ENCODE peak calls at places on chromosomes 1 and 21, in eight cellular contexts. One of them, this sample, is unnamed.

GRCh38 chr1:22332795-22333499 is 118.7 kb upstream of the ZBTB40 start:
- DNase-seq in NB4: no peak
- DNase-seq in astrocyte of the hippocampus: no peak
- DNase-seq in activated naive CD4-positive, alpha-beta T cell treated with Interleukin-2 at 50 U/mL for 16 hours: no peak
- DNase-seq in NCI-H446 treated with DMSO at 0.1 percent for 48 hours: no peak
- DNase-seq in right cardiac atrium: no peak
- DNase-seq in NCI-H2029: no peak
- DNase-seq in cardiac muscle cell: no peak
- DNase-seq in this sample: no peak

GRCh38 chr21:44711327-44712202 is at the start of gene TSPEAR:
- DNase-seq in NB4: no peak
- DNase-seq in astrocyte of the hippocampus: no peak
- DNase-seq in activated naive CD4-positive, alpha-beta T cell treated with Interleukin-2 at 50 U/mL for 16 hours: no peak
- DNase-seq in NCI-H446 treated with DMSO at 0.1 percent for 48 hours: no peak
- DNase-seq in right cardiac atrium: peak; percentile 12
- DNase-seq in NCI-H2029: peak; percentile 73
- DNase-seq in cardiac muscle cell: peak; percentile 68
- DNase-seq in this sample: no peak

GRCh38 chr1:21939650-21940374 is 2.7 kb upstream of the HSPG2 start:
- DNase-seq in NB4: peak; percentile 61
- DNase-seq in astrocyte of the hippocampus: peak; percentile 98
- DNase-seq in activated naive CD4-positive, alpha-beta T cell treated with Interleukin-2 at 50 U/mL for 16 hours: no peak
- DNase-seq in NCI-H446 treated with DMSO at 0.1 percent for 48 hours: peak; percentile 16
- DNase-seq in right cardiac atrium: peak; percentile 94
- DNase-seq in NCI-H2029: peak; percentile 7
- DNase-seq in cardiac muscle cell: peak; percentile 79
- DNase-seq in this sample: no peak

GRCh38 chr1:185337221-185337620 is 20.2 kb upstream of the IVNS1ABP start:
- DNase-seq in NB4: peak; percentile 76
- DNase-seq in astrocyte of the hippocampus: peak; percentile 31
- DNase-seq in activated naive CD4-positive, alpha-beta T cell treated with Interleukin-2 at 50 U/mL for 16 hours: no peak
- DNase-seq in NCI-H446 treated with DMSO at 0.1 percent for 48 hours: no peak
- DNase-seq in right cardiac atrium: no peak
- DNase-seq in NCI-H2029: no peak
- DNase-seq in cardiac muscle cell: no peak
- DNase-seq in this sample: no peak

GRCh38 chr21:35529141-35529863 is 480.2 kb upstream of the RUNX1 start:
- DNase-seq in NB4: peak; percentile 45
- DNase-seq in astrocyte of the hippocampus: peak; percentile 18
- DNase-seq in activated naive CD4-positive, alpha-beta T cell treated with Interleukin-2 at 50 U/mL for 16 hours: no peak
- DNase-seq in NCI-H446 treated with DMSO at 0.1 percent for 48 hours: no peak
- DNase-seq in right cardiac atrium: no peak
- DNase-seq in NCI-H2029: peak; percentile 37
- DNase-seq in cardiac muscle cell: no peak
- DNase-seq in this sample: no peak

GRCh38 chr1:153348511-153349362 is at the start of gene PGLYRP4:
- DNase-seq in NB4: no peak
- DNase-seq in astrocyte of the hippocampus: no peak
- DNase-seq in activated naive CD4-positive, alpha-beta T cell treated with Interleukin-2 at 50 U/mL for 16 hours: no peak
- DNase-seq in NCI-H446 treated with DMSO at 0.1 percent for 48 hours: no peak
- DNase-seq in right cardiac atrium: no peak
- DNase-seq in NCI-H2029: no peak
- DNase-seq in cardiac muscle cell: no peak
- DNase-seq in this sample: no peak

GRCh38 chr1:209796733-209797025 is 9.3 kb downstream of the IRF6 start:
- DNase-seq in NB4: no peak
- DNase-seq in astrocyte of the hippocampus: no peak
- DNase-seq in activated naive CD4-positive, alpha-beta T cell treated with Interleukin-2 at 50 U/mL for 16 hours: no peak
- DNase-seq in NCI-H446 treated with DMSO at 0.1 percent for 48 hours: no peak
- DNase-seq in right cardiac atrium: no peak
- DNase-seq in NCI-H2029: no peak
- DNase-seq in cardiac muscle cell: no peak
- DNase-seq in this sample: no peak

GRCh38 chr1:42700006-42700405 is 17.8 kb downstream of the YBX1 start:
- DNase-seq in NB4: no peak
- DNase-seq in astrocyte of the hippocampus: no peak
- DNase-seq in activated naive CD4-positive, alpha-beta T cell treated with Interleukin-2 at 50 U/mL for 16 hours: no peak
- DNase-seq in NCI-H446 treated with DMSO at 0.1 percent for 48 hours: no peak
- DNase-seq in right cardiac atrium: no peak
- DNase-seq in NCI-H2029: no peak
- DNase-seq in cardiac muscle cell: no peak
- DNase-seq in this sample: no peak

GRCh38 chr1:116686175-116686574 is 18.6 kb upstream of the IGSF3 start:
- DNase-seq in NB4: no peak
- DNase-seq in astrocyte of the hippocampus: no peak
- DNase-seq in activated naive CD4-positive, alpha-beta T cell treated with Interleukin-2 at 50 U/mL for 16 hours: no peak
- DNase-seq in NCI-H446 treated with DMSO at 0.1 percent for 48 hours: no peak
- DNase-seq in right cardiac atrium: no peak
- DNase-seq in NCI-H2029: no peak
- DNase-seq in cardiac muscle cell: no peak
- DNase-seq in this sample: no peak

GRCh38 chr1:204250428-204251030 is 36.7 kb upstream of the GOLT1A start:
- DNase-seq in NB4: no peak
- DNase-seq in astrocyte of the hippocampus: no peak
- DNase-seq in activated naive CD4-positive, alpha-beta T cell treated with Interleukin-2 at 50 U/mL for 16 hours: no peak
- DNase-seq in NCI-H446 treated with DMSO at 0.1 percent for 48 hours: no peak
- DNase-seq in right cardiac atrium: no peak
- DNase-seq in NCI-H2029: no peak
- DNase-seq in cardiac muscle cell: no peak
- DNase-seq in this sample: no peak

GRCh38 chr1:206897175-206897574 is at the start of gene IL24:
- DNase-seq in NB4: no peak
- DNase-seq in astrocyte of the hippocampus: no peak
- DNase-seq in activated naive CD4-positive, alpha-beta T cell treated with Interleukin-2 at 50 U/mL for 16 hours: peak; percentile 59
- DNase-seq in NCI-H446 treated with DMSO at 0.1 percent for 48 hours: no peak
- DNase-seq in right cardiac atrium: no peak
- DNase-seq in NCI-H2029: no peak
- DNase-seq in cardiac muscle cell: no peak
- DNase-seq in this sample: peak; percentile 73

GRCh38 chr1:162291000-162291399 is 85.7 kb downstream of the SPATA46 start:
- DNase-seq in NB4: no peak
- DNase-seq in astrocyte of the hippocampus: no peak
- DNase-seq in activated naive CD4-positive, alpha-beta T cell treated with Interleukin-2 at 50 U/mL for 16 hours: no peak
- DNase-seq in NCI-H446 treated with DMSO at 0.1 percent for 48 hours: no peak
- DNase-seq in right cardiac atrium: no peak
- DNase-seq in NCI-H2029: no peak
- DNase-seq in cardiac muscle cell: no peak
- DNase-seq in this sample: no peak

GRCh38 chr1:211699059-211699458 is 23.6 kb upstream of the NEK2 start:
- DNase-seq in NB4: no peak
- DNase-seq in astrocyte of the hippocampus: no peak
- DNase-seq in activated naive CD4-positive, alpha-beta T cell treated with Interleukin-2 at 50 U/mL for 16 hours: no peak
- DNase-seq in NCI-H446 treated with DMSO at 0.1 percent for 48 hours: no peak
- DNase-seq in right cardiac atrium: no peak
- DNase-seq in NCI-H2029: no peak
- DNase-seq in cardiac muscle cell: no peak
- DNase-seq in this sample: no peak

GRCh38 chr21:44551290-44552015 is at the start of gene KRTAP10-2:
- DNase-seq in NB4: no peak
- DNase-seq in astrocyte of the hippocampus: no peak
- DNase-seq in activated naive CD4-positive, alpha-beta T cell treated with Interleukin-2 at 50 U/mL for 16 hours: no peak
- DNase-seq in NCI-H446 treated with DMSO at 0.1 percent for 48 hours: no peak
- DNase-seq in right cardiac atrium: peak; percentile 46
- DNase-seq in NCI-H2029: no peak
- DNase-seq in cardiac muscle cell: no peak
- DNase-seq in this sample: no peak

GRCh38 chr21:18298228-18298627 is 53.6 kb downstream of the CHODL start:
- DNase-seq in NB4: no peak
- DNase-seq in astrocyte of the hippocampus: no peak
- DNase-seq in activated naive CD4-positive, alpha-beta T cell treated with Interleukin-2 at 50 U/mL for 16 hours: no peak
- DNase-seq in NCI-H446 treated with DMSO at 0.1 percent for 48 hours: no peak
- DNase-seq in right cardiac atrium: no peak
- DNase-seq in NCI-H2029: no peak
- DNase-seq in cardiac muscle cell: no peak
- DNase-seq in this sample: no peak

GRCh38 chr1:165696625-165697100 is 1.7 kb downstream of the ALDH9A1 start:
- DNase-seq in NB4: peak; percentile 40
- DNase-seq in astrocyte of the hippocampus: peak; percentile 86
- DNase-seq in activated naive CD4-positive, alpha-beta T cell treated with Interleukin-2 at 50 U/mL for 16 hours: no peak
- DNase-seq in NCI-H446 treated with DMSO at 0.1 percent for 48 hours: peak; percentile 66
- DNase-seq in right cardiac atrium: no peak
- DNase-seq in NCI-H2029: no peak
- DNase-seq in cardiac muscle cell: no peak
- DNase-seq in this sample: no peak

GRCh38 chr21:31938330-31939301 is 65.8 kb downstream of the HUNK start:
- DNase-seq in NB4: no peak
- DNase-seq in astrocyte of the hippocampus: no peak
- DNase-seq in activated naive CD4-positive, alpha-beta T cell treated with Interleukin-2 at 50 U/mL for 16 hours: no peak
- DNase-seq in NCI-H446 treated with DMSO at 0.1 percent for 48 hours: no peak
- DNase-seq in right cardiac atrium: no peak
- DNase-seq in NCI-H2029: no peak
- DNase-seq in cardiac muscle cell: peak; percentile 21
- DNase-seq in this sample: no peak

GRCh38 chr1:83692524-83693336 is 306.2 kb downstream of the TTLL7 start:
- DNase-seq in NB4: no peak
- DNase-seq in astrocyte of the hippocampus: peak; percentile 73
- DNase-seq in activated naive CD4-positive, alpha-beta T cell treated with Interleukin-2 at 50 U/mL for 16 hours: no peak
- DNase-seq in NCI-H446 treated with DMSO at 0.1 percent for 48 hours: no peak
- DNase-seq in right cardiac atrium: no peak
- DNase-seq in NCI-H2029: peak; percentile 8
- DNase-seq in cardiac muscle cell: peak; percentile 63
- DNase-seq in this sample: no peak

GRCh38 chr1:159854101-159854692 is 8.3 kb downstream of the VSIG8 start:
- DNase-seq in NB4: peak; percentile 29
- DNase-seq in astrocyte of the hippocampus: peak; percentile 75
- DNase-seq in activated naive CD4-positive, alpha-beta T cell treated with Interleukin-2 at 50 U/mL for 16 hours: peak; percentile 18
- DNase-seq in NCI-H446 treated with DMSO at 0.1 percent for 48 hours: no peak
- DNase-seq in right cardiac atrium: peak; percentile 92
- DNase-seq in NCI-H2029: peak; percentile 57
- DNase-seq in cardiac muscle cell: peak; percentile 70
- DNase-seq in this sample: peak; percentile 50

GRCh38 chr1:75133754-75134655 is at the start of gene LHX8:
- DNase-seq in NB4: no peak
- DNase-seq in astrocyte of the hippocampus: peak; percentile 20
- DNase-seq in activated naive CD4-positive, alpha-beta T cell treated with Interleukin-2 at 50 U/mL for 16 hours: no peak
- DNase-seq in NCI-H446 treated with DMSO at 0.1 percent for 48 hours: no peak
- DNase-seq in right cardiac atrium: no peak
- DNase-seq in NCI-H2029: no peak
- DNase-seq in cardiac muscle cell: peak; percentile 56
- DNase-seq in this sample: no peak

GRCh38 chr1:211420845-211421454 is 71.0 kb downstream of the RD3 start:
- DNase-seq in NB4: no peak
- DNase-seq in astrocyte of the hippocampus: no peak
- DNase-seq in activated naive CD4-positive, alpha-beta T cell treated with Interleukin-2 at 50 U/mL for 16 hours: no peak
- DNase-seq in NCI-H446 treated with DMSO at 0.1 percent for 48 hours: no peak
- DNase-seq in right cardiac atrium: no peak
- DNase-seq in NCI-H2029: no peak
- DNase-seq in cardiac muscle cell: no peak
- DNase-seq in this sample: no peak

GRCh38 chr1:57553666-57554065 is 129.8 kb upstream of the DAB1 start:
- DNase-seq in NB4: no peak
- DNase-seq in astrocyte of the hippocampus: no peak
- DNase-seq in activated naive CD4-positive, alpha-beta T cell treated with Interleukin-2 at 50 U/mL for 16 hours: no peak
- DNase-seq in NCI-H446 treated with DMSO at 0.1 percent for 48 hours: no peak
- DNase-seq in right cardiac atrium: no peak
- DNase-seq in NCI-H2029: no peak
- DNase-seq in cardiac muscle cell: no peak
- DNase-seq in this sample: no peak

GRCh38 chr1:28104866-28105467 is 16.6 kb upstream of the EYA3 start:
- DNase-seq in NB4: peak; percentile 37
- DNase-seq in astrocyte of the hippocampus: peak; percentile 67
- DNase-seq in activated naive CD4-positive, alpha-beta T cell treated with Interleukin-2 at 50 U/mL for 16 hours: no peak
- DNase-seq in NCI-H446 treated with DMSO at 0.1 percent for 48 hours: no peak
- DNase-seq in right cardiac atrium: peak; percentile 57
- DNase-seq in NCI-H2029: peak; percentile 79
- DNase-seq in cardiac muscle cell: peak; percentile 29
- DNase-seq in this sample: no peak

GRCh38 chr1:53902235-53902920 is 8.4 kb downstream of the DIO1 start:
- DNase-seq in NB4: no peak
- DNase-seq in astrocyte of the hippocampus: no peak
- DNase-seq in activated naive CD4-positive, alpha-beta T cell treated with Interleukin-2 at 50 U/mL for 16 hours: no peak
- DNase-seq in NCI-H446 treated with DMSO at 0.1 percent for 48 hours: no peak
- DNase-seq in right cardiac atrium: no peak
- DNase-seq in NCI-H2029: no peak
- DNase-seq in cardiac muscle cell: no peak
- DNase-seq in this sample: no peak

GRCh38 chr1:93317943-93318342 is 27.8 kb upstream of the DR1 start:
- DNase-seq in NB4: no peak
- DNase-seq in astrocyte of the hippocampus: no peak
- DNase-seq in activated naive CD4-positive, alpha-beta T cell treated with Interleukin-2 at 50 U/mL for 16 hours: no peak
- DNase-seq in NCI-H446 treated with DMSO at 0.1 percent for 48 hours: no peak
- DNase-seq in right cardiac atrium: no peak
- DNase-seq in NCI-H2029: no peak
- DNase-seq in cardiac muscle cell: no peak
- DNase-seq in this sample: no peak

GRCh38 chr1:206979379-206980043 is 9.3 kb upstream of the FCAMR start:
- DNase-seq in NB4: peak; percentile 34
- DNase-seq in astrocyte of the hippocampus: peak; percentile 31
- DNase-seq in activated naive CD4-positive, alpha-beta T cell treated with Interleukin-2 at 50 U/mL for 16 hours: no peak
- DNase-seq in NCI-H446 treated with DMSO at 0.1 percent for 48 hours: no peak
- DNase-seq in right cardiac atrium: no peak
- DNase-seq in NCI-H2029: no peak
- DNase-seq in cardiac muscle cell: peak; percentile 33
- DNase-seq in this sample: no peak

GRCh38 chr1:72851597-72851996 is 569.3 kb upstream of the NEGR1 start:
- DNase-seq in NB4: no peak
- DNase-seq in astrocyte of the hippocampus: no peak
- DNase-seq in activated naive CD4-positive, alpha-beta T cell treated with Interleukin-2 at 50 U/mL for 16 hours: no peak
- DNase-seq in NCI-H446 treated with DMSO at 0.1 percent for 48 hours: no peak
- DNase-seq in right cardiac atrium: no peak
- DNase-seq in NCI-H2029: no peak
- DNase-seq in cardiac muscle cell: no peak
- DNase-seq in this sample: no peak

GRCh38 chr1:8315573-8316475 is 2.1 kb upstream of the SLC45A1 start:
- DNase-seq in NB4: peak; percentile 14
- DNase-seq in astrocyte of the hippocampus: no peak
- DNase-seq in activated naive CD4-positive, alpha-beta T cell treated with Interleukin-2 at 50 U/mL for 16 hours: no peak
- DNase-seq in NCI-H446 treated with DMSO at 0.1 percent for 48 hours: no peak
- DNase-seq in right cardiac atrium: no peak
- DNase-seq in NCI-H2029: no peak
- DNase-seq in cardiac muscle cell: no peak
- DNase-seq in this sample: no peak

GRCh38 chr1:12166834-12167492 is at the start of gene TNFRSF1B:
- DNase-seq in NB4: peak; percentile 68
- DNase-seq in astrocyte of the hippocampus: peak; percentile 75
- DNase-seq in activated naive CD4-positive, alpha-beta T cell treated with Interleukin-2 at 50 U/mL for 16 hours: peak; percentile 76
- DNase-seq in NCI-H446 treated with DMSO at 0.1 percent for 48 hours: no peak
- DNase-seq in right cardiac atrium: peak; percentile 91
- DNase-seq in NCI-H2029: no peak
- DNase-seq in cardiac muscle cell: peak; percentile 48
- DNase-seq in this sample: peak; percentile 84